ENCODE peak calls at places on chromosomes 12 and 14, in seven cellular contexts. F is activated T-cell treated with anti-CD3 and anti-CD28 coated beads, Interleukin-2, amount 50 U/mL, for 1 hour; E is hypothalamus; P is neuronal stem cell; M is Calu3; R is stimulated activated CD4-positive, alpha-beta T cell treated with anti-CD3 and anti-CD28 coated beads, Interleukin-1b, Interleukin-23, amount 100 ng/mL, for 1 hour; J is stimulated activated CD8-positive, alpha-beta memory T cell treated with anti-CD3 and anti-CD28 coated beads, Interleukin-4, amount 100 ng/mL, for 24 hours. N is an unnamed sample.

GRCh38 chr14:58027904-58028303 is 124.1 kb downstream of the ARMH4 start:
- DNase-seq in F (no peak), E (no peak), P (no peak), M (no peak), R (no peak), J (no peak), N (no peak)

GRCh38 chr14:60206837-60207533 is 41.8 kb upstream of the DHRS7 start:
- DNase-seq in F (no peak), E (no peak), P (no peak), M (no peak), R (no peak), J (no peak), N (no peak)

GRCh38 chr12:48817957-48818830 is at the start of gene CACNB3:
- DNase-seq in F (peak; percentile 82), E (no peak), P (peak; percentile 71), M (peak; percentile 69), R (peak; percentile 73), J (peak; percentile 66), N (peak; percentile 30)

GRCh38 chr12:12723681-12724420 is 6.7 kb downstream of the CDKN1B start:
- DNase-seq in F (peak; percentile 70), E (no peak), P (peak; percentile 41), M (peak; percentile 32), R (no peak), J (no peak), N (no peak)

GRCh38 chr12:124466200-124467128 is 100.9 kb downstream of the NCOR2 start:
- DNase-seq in F (peak; percentile 88), E (no peak), P (no peak), M (no peak), R (peak; percentile 58), J (peak; percentile 78), N (no peak)

GRCh38 chr12:1629338-1630080 is 478 bp downstream of the WNT5B start:
- DNase-seq in F (no peak), E (no peak), P (peak; percentile 20), M (peak; percentile 9), R (no peak), J (no peak), N (no peak)

GRCh38 chr12:6871052-6871957 is 1.8 kb downstream of the SPSB2 start:
- DNase-seq in F (peak; percentile 43), E (no peak), P (no peak), M (peak; percentile 74), R (no peak), J (no peak), N (no peak)

GRCh38 chr12:123757555-123757954 is 4.5 kb upstream of the DNAH10 start:
- DNase-seq in F (no peak), E (no peak), P (no peak), M (no peak), R (no peak), J (no peak), N (no peak)

GRCh38 chr14:35821546-35822411 is 4.4 kb upstream of the BRMS1L start:
- DNase-seq in F (no peak), E (no peak), P (no peak), M (peak; percentile 30), R (no peak), J (no peak), N (no peak)

GRCh38 chr12:126389215-126389841 is 1324.1 kb downstream of the AACS start:
- DNase-seq in F (no peak), E (no peak), P (no peak), M (no peak), R (no peak), J (no peak), N (no peak)

GRCh38 chr12:42574879-42575278 is 14.7 kb downstream of the PRICKLE1 start:
- DNase-seq in F (no peak), E (no peak), P (no peak), M (no peak), R (no peak), J (no peak), N (no peak)

GRCh38 chr12:66804555-66804954 is 125.7 kb upstream of the GRIP1 start:
- DNase-seq in F (no peak), E (no peak), P (no peak), M (no peak), R (no peak), J (no peak), N (no peak)

GRCh38 chr12:66011731-66012130 is 118.8 kb downstream of the LLPH start:
- DNase-seq in F (no peak), E (no peak), P (no peak), M (no peak), R (no peak), J (no peak), N (no peak)

GRCh38 chr14:40987481-40987880 is 619.2 kb upstream of the LRFN5 start:
- DNase-seq in F (no peak), E (no peak), P (no peak), M (no peak), R (no peak), J (no peak), N (no peak)

GRCh38 chr14:68546839-68547238 is 246.0 kb downstream of the ZFP36L1 start:
- DNase-seq in F (no peak), E (no peak), P (no peak), M (no peak), R (no peak), J (no peak), N (no peak)

GRCh38 chr12:6280672-6281071 is 29.8 kb upstream of the PLEKHG6 start:
- DNase-seq in F (no peak), E (no peak), P (no peak), M (no peak), R (no peak), J (no peak), N (no peak)

GRCh38 chr12:131090254-131091210 is 136.8 kb downstream of the ADGRD1 start:
- DNase-seq in F (no peak), E (no peak), P (no peak), M (no peak), R (no peak), J (no peak), N (no peak)

GRCh38 chr12:114686421-114687268 is 2.7 kb upstream of the TBX3 start:
- DNase-seq in F (no peak), E (no peak), P (no peak), M (no peak), R (no peak), J (no peak), N (no peak)

GRCh38 chr12:46667547-46667946 is 158.2 kb downstream of the SLC38A4 start:
- DNase-seq in F (no peak), E (no peak), P (no peak), M (no peak), R (no peak), J (no peak), N (no peak)

GRCh38 chr14:94051115-94051514 is 25.0 kb downstream of the OTUB2 start:
- DNase-seq in F (no peak), E (peak; percentile 36), P (no peak), M (peak; percentile 38), R (no peak), J (no peak), N (peak; percentile 44)

GRCh38 chr12:56631790-56632700 is 1.9 kb upstream of the BAZ2A start:
- DNase-seq in F (peak; percentile 65), E (no peak), P (no peak), M (peak; percentile 75), R (no peak), J (peak; percentile 57), N (no peak)

GRCh38 chr14:88541324-88541723 is 13.5 kb downstream of the PTPN21 start:
- DNase-seq in F (no peak), E (no peak), P (no peak), M (no peak), R (no peak), J (no peak), N (no peak)

GRCh38 chr12:100574262-100575074 is 984 bp downstream of the GAS2L3 start:
- DNase-seq in F (no peak), E (no peak), P (peak; percentile 9), M (peak; percentile 19), R (no peak), J (no peak), N (no peak)

GRCh38 chr14:72801381-72801812 is 92.5 kb downstream of the DPF3 start:
- DNase-seq in F (no peak), E (no peak), P (no peak), M (peak; percentile 37), R (no peak), J (no peak), N (no peak)

GRCh38 chr12:46494424-46494823 is 121.9 kb upstream of the SLC38A2 start:
- DNase-seq in F (no peak), E (no peak), P (peak; percentile 29), M (no peak), R (no peak), J (no peak), N (no peak)